ENCODE peak calls at places on chromosomes 11 and 22, in six cellular contexts. G is T-cell; T is HT1080; L is NCI-H1105; U is stimulated activated CD4-positive, alpha-beta T cell treated with anti-CD3 and anti-CD28 coated beads, Interleukin-15, amount 100 ng/mL, for 1 hour; A is T-helper 9 cell. M is an unnamed sample.

GRCh38 chr11:40166892-40167291 is 1292.6 kb downstream of the LRRC4C start:
- DNase-seq in A (no peak), G (no peak), T (no peak), U (no peak), L (no peak), M (no peak)

GRCh38 chr11:80815752-80816453 is 1375.1 kb upstream of the TENM4 start:
- DNase-seq in G (no peak), U (no peak), A (no peak), T (peak), L (no peak), M (no peak)

GRCh38 chr22:37057796-37058510 is 6.4 kb downstream of the KCTD17 start:
- DNase-seq in T (no peak), L (no peak), A (no peak), U (no peak), G (no peak), M (no peak)

GRCh38 chr11:130839950-130840666 is 76.2 kb downstream of the SNX19 start:
- DNase-seq in A (no peak), T (no peak), U (no peak), L (no peak), G (no peak), M (no peak)

GRCh38 chr11:73314121-73314948 is 6.3 kb downstream of the ARHGEF17 start:
- DNase-seq in A (no peak), T (peak), G (no peak), U (no peak), L (no peak), M (peak)

GRCh38 chr11:10503217-10503616 is 37.8 kb downstream of the RNF141 start:
- DNase-seq in U (no peak), L (no peak), A (no peak), T (no peak), G (no peak), M (no peak)

GRCh38 chr11:61891331-61892084 is at the start of gene FADS3:
- DNase-seq in T (peak), U (peak), A (peak), L (peak), G (peak), M (peak)

GRCh38 chr11:83195176-83195531 is 1.6 kb downstream of the ANKRD42 start:
- DNase-seq in T (peak), G (no peak), U (no peak), L (no peak), A (no peak), M (no peak)

GRCh38 chr11:134367781-134368180 is 36.0 kb downstream of the GLB1L2 start:
- DNase-seq in G (no peak), U (no peak), A (no peak), L (no peak), T (no peak), M (no peak)

GRCh38 chr11:131744847-131745246 is 374.4 kb downstream of the NTM start:
- DNase-seq in L (no peak), A (no peak), T (peak), G (no peak), U (no peak), M (no peak)

M was measured in natural killer cell.